ENCODE peak calls at places on chromosomes 11 and 22, in five cellular contexts. G is CD4-positive, alpha-beta memory T cell; N is mucosa of descending colon; U is tibial nerve; B is mammary epithelial cell. X is an unnamed sample. For H3K9me3 and H3K36me3, the result is how much of the 10 kb centered on the place peaks cover.

GRCh38 chr22:19873138-19873959 is 18.7 kb upstream of the GNB1L start:
- DNase-seq in N (peak), U (no peak), G (no peak), B (no peak), X (no peak)

GRCh38 chr22:19597399-19597735 is 73.2 kb upstream of the CLDN5 start:
- DNase-seq in U (no peak), B (no peak), G (peak), N (no peak), X (peak)

GRCh38 chr11:2583605-2583958 is 116.2 kb downstream of the KCNQ1OT1 start:
- DNase-seq in N (no peak), U (no peak), B (no peak), G (no peak), X (no peak)

GRCh38 chr11:70788247-70789022 is 390.1 kb downstream of the CTTN start:
- DNase-seq in U (no peak), N (peak), B (peak), G (no peak), X (no peak)

GRCh38 chr11:125451400-125452124 is 44.5 kb downstream of the FEZ1 start:
- DNase-seq in N (peak), G (no peak), B (peak), U (peak), X (no peak)

GRCh38 chr11:790721-791564 is 1.1 kb upstream of the CEND1 start:
- DNase-seq in G (no peak), N (no peak), B (no peak), U (no peak), X (no peak)

GRCh38 chr11:83249972-83250593 is 36.1 kb downstream of the CCDC90B start:
- DNase-seq in U (peak), N (peak), G (peak), B (peak), X (peak)

GRCh38 chr11:78715639-78716311 is 141.1 kb upstream of the NARS2 start:
- DNase-seq in B (peak), N (peak), U (no peak), G (no peak), X (peak)

GRCh38 chr11:36352919-36353318 is 56.8 kb downstream of the PRR5L start:
- DNase-seq in U (no peak), B (no peak), N (no peak), G (peak), X (peak)

GRCh38 chr11:97905101-97905500 is 1115.6 kb upstream of the CNTN5 start:
- DNase-seq in G (no peak), B (no peak), N (no peak), U (no peak), X (no peak)

GRCh38 chr11:57597461-57597892 is at the start of gene SERPING1:
- DNase-seq in N (peak), B (no peak), G (no peak), U (peak), X (no peak)

GRCh38 chr11:16292167-16292859 is 64.0 kb downstream of the SOX6 start:
- DNase-seq in N (no peak), B (no peak), G (no peak), U (no peak), X (no peak)

GRCh38 chr11:5364214-5364613 is 12.9 kb downstream of the OR51B6 start:
- DNase-seq in U (no peak), B (no peak), G (no peak), N (no peak), X (no peak)

GRCh38 chr22:29310863-29311339 is 4.5 kb downstream of the GAS2L1 start:
- DNase-seq in G (peak), B (peak), N (peak), U (peak), X (no peak)

GRCh38 chr11:82003671-82004148 is 730.0 kb downstream of the FAM181B start:
- DNase-seq in N (no peak), B (peak), G (no peak), U (no peak), X (no peak)

GRCh38 chr11:96221244-96222070 is 121.5 kb downstream of the MAML2 start:
- DNase-seq in U (no peak), G (no peak), B (no peak), N (no peak), X (no peak)

GRCh38 chr22:44331881-44332714 is 19.3 kb upstream of the SHISAL1 start:
- DNase-seq in U (no peak), B (no peak), G (no peak), N (no peak), X (no peak)

GRCh38 chr22:34080501-34080900 is 160.2 kb upstream of the LARGE1 start:
- DNase-seq in U (no peak), B (no peak), N (no peak), G (no peak), X (no peak)

GRCh38 chr22:24142241-24142640 is 39.0 kb upstream of the SUSD2 start:
- DNase-seq in U (no peak), N (no peak), G (no peak), B (peak), X (no peak)

GRCh38 chr11:78647986-78648875 is 73.6 kb upstream of the NARS2 start:
- DNase-seq in N (no peak), U (no peak), B (no peak), G (no peak), X (no peak)

GRCh38 chr11:31160504-31161422 is 208.8 kb downstream of the DCDC1 start:
- DNase-seq in N (no peak), B (no peak), G (no peak), U (no peak), X (no peak)

GRCh38 chr11:27497284-27497866 is 9.2 kb downstream of the LIN7C start:
- DNase-seq in G (peak), B (peak), U (no peak), N (no peak), X (no peak)

GRCh38 chr11:77073328-77074001 is 6.7 kb downstream of the CAPN5 start:
- DNase-seq in N (peak), B (peak), U (peak), G (no peak), X (no peak)

GRCh38 chr22:17943533-17944204 is 80.7 kb downstream of the MICAL3 start:
- DNase-seq in U (no peak), N (peak), G (no peak), B (no peak), X (no peak)

GRCh38 chr11:94516725-94517124 is 4.5 kb downstream of the C11orf97 start:
- DNase-seq in B (no peak), G (no peak), N (no peak), U (no peak), X (no peak)

GRCh38 chr11:44628730-44629361 is 63.4 kb downstream of the CD82 start:
- DNase-seq in G (no peak), U (no peak), B (no peak), N (no peak), X (no peak)

GRCh38 chr11:87463486-87464102 is 425.9 kb downstream of the TMEM135 start:
- DNase-seq in U (no peak), G (no peak), B (peak), N (peak), X (no peak)

GRCh38 chr11:104858882-104859735 is 39.2 kb downstream of the CASP12 start:
- DNase-seq in G (peak), U (no peak), N (no peak), B (no peak), X (no peak)

GRCh38 chr11:78370406-78371172 is 47.0 kb downstream of the GAB2 start:
- DNase-seq in B (no peak), U (peak), G (no peak), N (no peak), X (no peak)

GRCh38 chr11:68691402-68691784 is 7.0 kb downstream of the GAL start:
- DNase-seq in N (no peak), B (no peak), G (no peak), U (no peak), X (no peak)

GRCh38 chr11:78860720-78861422 is 286.2 kb upstream of the NARS2 start:
- DNase-seq in N (peak), B (no peak), G (no peak), U (no peak), X (no peak)

GRCh38 chr11:63547076-63547475 is 10.5 kb downstream of the PLAAT4 start:
- DNase-seq in U (no peak), B (no peak), N (no peak), G (no peak), X (no peak)

GRCh38 chr11:10326080-10326964 is 21.4 kb downstream of the ADM start:
- DNase-seq in U (no peak), B (no peak), N (peak), G (no peak), X (no peak)

GRCh38 chr22:29765905-29766631 is 739 bp downstream of the ZMAT5 start:
- DNase-seq in U (no peak), N (peak), G (peak), B (no peak), X (no peak)

GRCh38 chr11:3127706-3128355 is 37.3 kb downstream of the OSBPL5 start:
- DNase-seq in U (no peak), G (no peak), B (no peak), N (no peak), X (no peak)

GRCh38 chr11:105989124-105989523 is 32.9 kb downstream of the MSANTD4 start:
- DNase-seq in G (no peak), B (no peak), N (no peak), U (no peak), X (no peak)
- H3K4me3 ChIP-seq in G (no peak), B (no peak), N (no peak), U (no peak), X (no peak)

GRCh38 chr22:47595122-47595521 is 832.7 kb downstream of the TBC1D22A start:
- DNase-seq in B (no peak), U (no peak), N (no peak), G (no peak), X (no peak)

GRCh38 chr22:47593911-47594311 is 831.5 kb downstream of the TBC1D22A start:
- DNase-seq in U (no peak), B (no peak), N (no peak), G (no peak), X (no peak)

GRCh38 chr22:47597041-47597440 is 834.6 kb downstream of the TBC1D22A start:
- DNase-seq in N (no peak), U (no peak), G (no peak), B (no peak), X (no peak)

GRCh38 chr22:47598864-47599263 is 836.4 kb downstream of the TBC1D22A start:
- DNase-seq in N (no peak), U (no peak), G (no peak), B (no peak), X (no peak)

GRCh38 chr22:47596176-47596690 is 833.8 kb downstream of the TBC1D22A start:
- DNase-seq in U (no peak), G (no peak), N (no peak), B (no peak), X (no peak)
- H3K9me3 ChIP-seq in U (under half), G (under half), N (under half), B (under half), X (under half)

GRCh38 chr22:42842658-42843370 is 14.3 kb downstream of the ARFGAP3 start:
- DNase-seq in B (no peak), N (no peak), U (no peak), G (no peak), X (no peak)
- H3K36me3 ChIP-seq in B (under half), N (under half), U (half or more), G (under half), X (under half)

GRCh38 chr11:128684582-128685382 is 9.1 kb upstream of the FLI1 start:
- DNase-seq in U (no peak), B (no peak), N (no peak), G (no peak), X (no peak)

GRCh38 chr11:128686745-128687177 is 7.1 kb upstream of the FLI1 start:
- DNase-seq in B (peak), N (peak), U (no peak), G (peak), X (peak)

GRCh38 chr11:128687321-128687720 is 6.6 kb upstream of the FLI1 start:
- DNase-seq in G (no peak), N (peak), U (no peak), B (no peak), X (no peak)

GRCh38 chr11:128686045-128686741 is 7.7 kb upstream of the FLI1 start:
- DNase-seq in B (no peak), N (no peak), U (no peak), G (no peak), X (no peak)

DNA sequence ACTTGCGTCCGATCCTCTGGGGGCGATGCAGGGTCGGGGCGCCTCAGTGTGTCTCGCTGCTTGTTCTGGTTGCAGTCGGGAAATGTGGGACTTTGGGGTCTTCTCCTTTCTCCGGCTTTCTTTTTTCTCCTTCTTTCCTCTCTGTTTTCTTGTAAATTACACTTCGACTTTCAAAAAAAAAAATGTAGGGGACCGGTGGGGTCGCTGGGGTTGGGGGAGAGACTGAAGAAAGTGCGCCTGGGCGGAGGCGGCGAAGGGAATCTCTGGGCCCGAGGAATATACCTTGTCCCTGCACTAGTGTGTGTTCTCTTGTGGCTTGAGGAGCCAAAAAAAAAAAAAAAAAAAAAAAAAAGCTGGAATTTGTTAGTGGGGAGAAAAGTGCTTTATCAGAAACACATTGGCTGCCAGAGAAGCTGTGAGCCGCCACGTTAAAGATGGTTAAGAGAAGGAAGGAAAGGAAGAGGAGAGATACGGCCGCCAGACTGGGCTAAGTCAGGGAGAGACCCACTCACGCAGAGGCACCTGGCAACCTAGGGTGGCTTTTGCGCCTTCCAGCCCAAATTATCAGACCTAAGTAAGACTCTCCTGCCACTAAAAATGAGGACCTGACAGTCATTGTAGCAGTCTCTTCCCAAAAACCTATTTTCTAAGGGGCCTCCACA is 8.4 kb upstream of the FLI1 start:
- DNase-seq in U (no peak), N (no peak), G (no peak), B (no peak), X (no peak)
- H3K4me3 ChIP-seq in U (no peak), N (no peak), G (no peak), B (no peak), X (no peak)

GRCh38 chr22:47587361-47587760 is 824.9 kb downstream of the TBC1D22A start:
- DNase-seq in G (no peak), U (no peak), N (no peak), B (no peak), X (no peak)
- H3K9me3 ChIP-seq in G (under half), U (under half), N (under half), B (under half), X (under half)